ENCODE peak calls at places on chromosomes 4 and X, in nine cellular contexts. Y is fibroblast of villous mesenchyme, X is right lobe of liver, D is neural progenitor cell, Z is fibroblast of mammary gland, K is kidney epithelial cell, E is esophagus muscularis mucosa, N is breast epithelium, G is astrocyte of the spinal cord. S is an unnamed sample.

GRCh38 chr4:139892973-139893736 is 227.5 kb downstream of the MGST2 start:
- DNase-seq in Y (no peak), X (no peak), D (no peak), Z (no peak), K (peak), E (no peak), N (no peak), G (peak), S (peak)

GRCh38 chrX:56385336-56385735 is 153.2 kb downstream of the KLF8 start:
- DNase-seq in Y (no peak), X (no peak), D (no peak), Z (no peak), K (no peak), E (no peak), N (no peak), G (no peak), S (no peak)

GRCh38 chr4:107616838-107617389 is 103.1 kb downstream of the PAPSS1 start:
- DNase-seq in Y (no peak), X (no peak), D (no peak), Z (no peak), K (no peak), E (no peak), N (no peak), G (no peak), S (no peak)

GRCh38 chrX:68936608-68937007 is 107.8 kb downstream of the EFNB1 start:
- DNase-seq in Y (peak), X (no peak), D (no peak), Z (peak), K (peak), E (no peak), N (no peak), G (peak), S (peak)

GRCh38 chr4:173505924-173506779 is 23.9 kb downstream of the HAND2 start:
- DNase-seq in Y (peak), X (peak), D (peak), Z (peak), K (no peak), E (peak), N (no peak), G (no peak), S (no peak)

GRCh38 chrX:25009407-25009806 is 6.4 kb downstream of the ARX start:
- DNase-seq in Y (no peak), X (no peak), D (no peak), Z (no peak), K (no peak), E (no peak), N (no peak), G (no peak), S (no peak)

GRCh38 chr4:109751852-109752251 is 22.0 kb upstream of the PLA2G12A start:
- DNase-seq in Y (no peak), X (no peak), D (no peak), Z (no peak), K (no peak), E (no peak), N (no peak), G (no peak), S (no peak)

GRCh38 chr4:186201535-186202230 is 10.3 kb downstream of the CYP4V2 start:
- DNase-seq in Y (peak), X (peak), D (peak), Z (peak), K (no peak), E (no peak), N (no peak), G (no peak), S (no peak)

GRCh38 chr4:140237616-140238352 is 83.8 kb upstream of the MAML3 start:
- DNase-seq in Y (peak), X (peak), D (peak), Z (peak), K (no peak), E (no peak), N (peak), G (peak), S (peak)

GRCh38 chr4:126419266-126419665 is 1104.5 kb downstream of the FAT4 start:
- DNase-seq in Y (no peak), X (no peak), D (no peak), Z (no peak), K (no peak), E (no peak), N (no peak), G (no peak), S (no peak)

GRCh38 chr4:41216294-41217019 is 2.1 kb upstream of the APBB2 start:
- DNase-seq in Y (peak), X (peak), D (peak), Z (peak), K (no peak), E (peak), N (peak), G (peak), S (no peak)

GRCh38 chr4:186137193-186137792 is 32.8 kb downstream of the FAM149A start:
- DNase-seq in Y (peak), X (no peak), D (no peak), Z (peak), K (no peak), E (peak), N (no peak), G (peak), S (no peak)

GRCh38 chr4:146485968-146486367 is 35.8 kb downstream of the SLC10A7 start:
- DNase-seq in Y (no peak), X (no peak), D (no peak), Z (no peak), K (no peak), E (no peak), N (no peak), G (no peak), S (no peak)

GRCh38 chr4:84920591-84920990 is 45.9 kb downstream of the WDFY3 start:
- DNase-seq in Y (peak), X (no peak), D (no peak), Z (peak), K (no peak), E (no peak), N (no peak), G (peak), S (peak)

GRCh38 chr4:797066-797465 is 28.9 kb downstream of the CPLX1 start:
- DNase-seq in Y (no peak), X (peak), D (no peak), Z (no peak), K (no peak), E (no peak), N (no peak), G (no peak), S (no peak)

DNA sequence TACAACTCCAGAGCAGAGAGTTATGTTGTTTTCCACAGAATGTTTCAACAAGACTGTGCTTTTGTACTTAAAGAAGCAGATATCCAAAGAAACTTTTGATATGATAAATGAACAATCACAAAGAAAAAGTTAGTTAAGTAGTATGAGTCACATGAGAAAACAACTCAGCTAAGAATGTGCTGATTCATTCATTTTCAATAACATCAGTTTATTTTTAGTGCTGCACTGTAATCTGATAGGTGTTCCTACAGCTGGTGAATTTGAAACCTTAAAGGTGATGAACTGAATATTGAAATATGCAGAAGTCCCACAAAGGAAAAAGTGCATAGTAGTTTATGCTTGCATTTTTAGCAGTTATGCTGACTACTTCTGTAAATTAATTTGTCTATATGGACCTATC is 180.3 kb upstream of the TENM3 start:
- DNase-seq in Y (peak), X (no peak), D (no peak), Z (peak), K (peak), E (no peak), N (no peak), G (peak), S (peak)
- H3K4me3 ChIP-seq in Y (no peak), X (no peak), D (no peak), Z (no peak), K (no peak), E (no peak), N (no peak), G (no peak), S (no peak)

GRCh38 chr4:69470561-69470960 is 25.1 kb downstream of the UGT2B4 start:
- DNase-seq in Y (no peak), X (no peak), D (no peak), Z (no peak), K (no peak), E (no peak), N (no peak), G (no peak), S (no peak)
- TF ChIP-seq CTCF in Y (no peak), X (no peak), D (peak), Z (no peak), K (no peak), E (no peak), N (no peak), G (no peak), S (no peak)

GRCh38 chrX:30835373-30835772 is 53.7 kb downstream of the TAB3 start:
- DNase-seq in Y (no peak), X (peak), D (no peak), Z (no peak), K (no peak), E (no peak), N (no peak), G (no peak), S (no peak)

GRCh38 chrX:30831082-30831481 is 58.0 kb downstream of the TAB3 start:
- DNase-seq in Y (no peak), X (no peak), D (peak), Z (no peak), K (no peak), E (no peak), N (no peak), G (no peak), S (no peak)

DNA sequence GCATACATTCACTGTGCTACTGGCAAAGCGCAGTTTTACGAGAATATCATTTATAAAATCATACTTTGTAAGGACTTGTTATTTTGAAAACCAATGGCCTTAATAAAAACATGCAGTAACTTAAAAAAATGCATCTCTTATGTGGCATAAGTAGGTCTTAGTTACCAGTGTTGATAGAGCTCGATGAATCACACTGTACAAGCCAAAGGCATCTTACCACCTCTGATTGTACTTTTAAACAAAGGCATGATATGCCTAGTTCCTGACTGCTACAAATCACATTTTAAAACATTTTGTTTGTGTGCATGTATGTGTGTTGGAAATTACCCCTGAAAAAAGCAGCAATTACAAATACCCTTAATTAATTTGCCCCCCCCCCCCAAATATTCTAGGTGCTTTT is 58.5 kb downstream of the TAB3 start:
- DNase-seq in Y (no peak), X (no peak), D (no peak), Z (no peak), K (no peak), E (no peak), N (no peak), G (no peak), S (no peak)
- H3K4me3 ChIP-seq in Y (no peak), X (no peak), D (no peak), Z (no peak), K (no peak), E (no peak), N (no peak), G (no peak), S (no peak)

GRCh38 chr4:161949941-161950725 is 213.7 kb downstream of the FSTL5 start:
- DNase-seq in Y (peak), X (no peak), D (no peak), Z (peak), K (no peak), E (no peak), N (no peak), G (peak), S (peak)

GRCh38 chr4:161948026-161948770 is 215.6 kb downstream of the FSTL5 start:
- DNase-seq in Y (no peak), X (no peak), D (no peak), Z (no peak), K (no peak), E (no peak), N (no peak), G (no peak), S (no peak)

DNA sequence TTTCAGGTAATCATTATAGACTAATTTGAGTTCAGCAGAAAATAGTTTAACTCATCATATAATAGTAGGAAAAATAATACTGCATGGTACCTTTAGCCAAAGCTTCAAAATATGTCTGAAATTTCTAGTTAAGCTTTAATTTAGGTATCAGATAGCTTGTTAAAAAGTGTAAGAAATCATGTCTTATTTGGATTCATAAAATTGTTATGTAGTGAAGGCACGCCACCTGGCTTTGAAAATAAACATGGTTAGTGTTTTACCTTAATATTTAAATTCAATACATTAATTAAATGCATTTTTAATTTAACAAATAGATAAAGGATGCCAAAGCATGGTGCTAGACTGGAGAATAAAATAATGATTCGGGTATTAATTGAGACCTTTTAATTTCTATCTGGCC is 211.4 kb downstream of the FSTL5 start:
- DNase-seq in Y (peak), X (no peak), D (no peak), Z (no peak), K (no peak), E (no peak), N (no peak), G (no peak), S (no peak)
- TF ChIP-seq CTCF in Y (no peak), X (peak), D (no peak), Z (no peak), K (no peak), E (no peak), N (no peak), G (no peak), S (no peak)

S was measured in astrocyte of the cerebellum.